ENCODE peak calls at places on chromosomes 5 and 9, in six cellular contexts. L, B, W, M, A and J are unnamed samples.

GRCh38 chr5:108753877-108754276 is 6.2 kb downstream of the FER start:
- DNase-seq in B (no peak), A (no peak), W (no peak), M (peak; percentile 74), L (peak; percentile 87), J (no peak)

GRCh38 chr5:3361811-3362605 is 233.6 kb upstream of the IRX1 start:
- DNase-seq in W (no peak), A (no peak), M (no peak), B (no peak), L (no peak), J (no peak)

GRCh38 chr5:62575556-62575955 is 3.1 kb upstream of the LRRC70 start:
- DNase-seq in A (no peak), M (no peak), W (no peak), B (no peak), L (no peak), J (no peak)

GRCh38 chr5:131974956-131975726 is 29.7 kb upstream of the MEIKIN start:
- DNase-seq in M (no peak), B (no peak), W (no peak), A (no peak), L (no peak), J (no peak)

GRCh38 chr9:129328357-129329103 is 150.5 kb upstream of the IER5L start:
- DNase-seq in M (no peak), B (no peak), W (no peak), A (no peak), L (no peak), J (no peak)

GRCh38 chr9:110541950-110542349 is 37.6 kb downstream of the SVEP1 start:
- DNase-seq in A (no peak), L (no peak), M (no peak), B (no peak), W (no peak), J (no peak)

GRCh38 chr5:91332267-91333044 is 50.7 kb downstream of the ARRDC3 start:
- DNase-seq in M (peak; percentile 34), W (peak; percentile 78), L (peak; percentile 88), A (peak; percentile 93), B (no peak), J (no peak)

GRCh38 chr9:98191615-98192502 is 578 bp downstream of the CORO2A start:
- DNase-seq in L (no peak), W (no peak), A (no peak), B (no peak), M (peak; percentile 49), J (peak; percentile 77)

GRCh38 chr5:117657591-117657990 is 1083.0 kb upstream of the SEMA6A start:
- DNase-seq in W (no peak), L (peak; percentile 0), B (no peak), A (no peak), M (no peak), J (peak; percentile 11)

GRCh38 chr5:31193591-31194457 is at the start of gene CDH6:
- DNase-seq in B (peak; percentile 90), L (peak; percentile 83), W (no peak), M (no peak), A (no peak), J (peak; percentile 75)

GRCh38 chr9:90331826-90332575 is 310.6 kb downstream of the DIRAS2 start:
- DNase-seq in M (no peak), A (peak; percentile 88), L (peak; percentile 41), W (no peak), B (no peak), J (no peak)

GRCh38 chr9:30075451-30076199 is 2308.8 kb upstream of the ACO1 start:
- DNase-seq in L (no peak), A (peak; percentile 61), M (peak; percentile 83), B (no peak), W (peak; percentile 1), J (no peak)

GRCh38 chr9:87831159-87831558 is 51.5 kb upstream of the SPATA31E1 start:
- DNase-seq in M (no peak), L (no peak), B (no peak), A (no peak), W (no peak), J (no peak)

GRCh38 chr9:87836951-87837715 is 45.5 kb upstream of the SPATA31E1 start:
- DNase-seq in B (no peak), A (no peak), M (no peak), W (no peak), L (peak; percentile 37), J (no peak)

GRCh38 chr9:87830446-87830845 is 52.2 kb upstream of the SPATA31E1 start:
- DNase-seq in M (peak; percentile 64), W (no peak), B (no peak), L (no peak), A (no peak), J (no peak)

GRCh38 chr9:87829756-87830155 is 52.9 kb upstream of the SPATA31E1 start:
- DNase-seq in A (no peak), B (no peak), M (no peak), W (no peak), L (peak; percentile 68), J (no peak)

GRCh38 chr9:87834357-87834756 is 48.3 kb upstream of the SPATA31E1 start:
- DNase-seq in B (no peak), M (no peak), W (peak; percentile 9), L (no peak), A (no peak), J (no peak)
- H2AFZ ChIP-seq in B (no peak overlapping the region), M (no peak overlapping the region), W (no peak overlapping the region), L (no peak overlapping the region), A (no peak overlapping the region), J (no peak overlapping the region)

GRCh38 chr5:66306844-66307315 is 162.8 kb downstream of the SREK1 start:
- DNase-seq in B (no peak), L (peak; percentile 6), A (no peak), W (no peak), M (no peak), J (no peak)
- H2AFZ ChIP-seq in B (no peak overlapping the region), L (no peak overlapping the region), A (no peak overlapping the region), W (no peak overlapping the region), M (no peak overlapping the region), J (no peak overlapping the region)

GRCh38 chr9:69949396-69949795 is 94.3 kb upstream of the MAMDC2 start:
- DNase-seq in M (no peak), L (peak; percentile 25), A (no peak), B (no peak), W (no peak), J (no peak)

GRCh38 chr9:69946800-69947437 is 96.7 kb upstream of the MAMDC2 start:
- DNase-seq in M (peak; percentile 69), L (peak; percentile 91), A (peak; percentile 85), W (peak; percentile 3), B (no peak), J (no peak)

GRCh38 chr9:69955536-69956355 is 87.9 kb upstream of the MAMDC2 start:
- DNase-seq in W (no peak), A (no peak), L (no peak), M (no peak), B (no peak), J (no peak)

GRCh38 chr9:69945671-69946141 is 97.9 kb upstream of the MAMDC2 start:
- DNase-seq in A (no peak), M (no peak), W (no peak), L (peak; percentile 36), B (no peak), J (no peak)

GRCh38 chr9:69951411-69951810 is 92.2 kb upstream of the MAMDC2 start:
- DNase-seq in W (no peak), B (no peak), A (no peak), M (peak; percentile 71), L (peak; percentile 76), J (no peak)
- H2AFZ ChIP-seq in W (no peak overlapping the region), B (no peak overlapping the region), A (no peak overlapping the region), M (no peak overlapping the region), L (no peak overlapping the region), J (no peak overlapping the region)

DNA sequence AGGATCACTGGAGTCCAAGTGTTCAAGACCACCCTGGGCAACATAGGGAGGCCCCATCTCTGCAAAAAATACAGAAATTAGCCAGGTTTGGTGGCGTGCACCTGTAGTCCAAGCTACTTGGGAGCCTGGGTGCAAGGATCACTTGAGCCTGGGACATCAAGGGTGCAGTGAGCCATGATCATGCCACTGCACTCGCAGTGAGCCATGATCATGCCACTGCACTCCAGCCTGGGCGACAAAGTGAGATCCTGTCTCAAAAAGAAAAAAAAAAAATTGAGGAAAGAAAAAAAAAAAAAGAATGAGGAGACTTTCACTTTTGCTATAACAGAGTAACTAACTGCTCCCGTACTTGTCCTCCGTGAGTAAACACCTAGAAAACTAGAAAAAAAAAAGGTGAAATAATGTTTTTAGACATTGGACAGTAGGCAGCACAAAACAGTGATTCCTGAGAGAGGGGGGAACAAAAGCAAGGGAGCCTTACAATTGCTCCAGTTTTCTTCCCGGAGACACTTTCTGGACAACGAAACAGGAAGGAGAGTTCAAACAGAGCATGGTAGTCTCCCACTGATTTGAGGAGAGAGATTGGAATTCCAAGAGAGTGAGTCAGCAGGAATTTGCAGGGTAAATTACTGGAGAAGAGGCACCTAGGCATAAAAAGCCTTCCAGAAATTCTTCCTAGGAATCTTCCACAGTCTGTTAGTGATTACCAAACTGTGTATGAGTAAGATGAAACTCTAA is 6.9 kb upstream of the ZBTB5 start:
- DNase-seq in M (peak; percentile 87), L (peak; percentile 97), A (peak; percentile 90), B (peak; percentile 73), W (peak; percentile 24), J (no peak)
- H2AFZ ChIP-seq in M (peak overlapping the region; percentile 75), L (no peak overlapping the region), A (peak overlapping the region; percentile 63), B (peak overlapping the region; percentile 85), W (no peak overlapping the region), J (peak overlapping the region; percentile 81)

DNA sequence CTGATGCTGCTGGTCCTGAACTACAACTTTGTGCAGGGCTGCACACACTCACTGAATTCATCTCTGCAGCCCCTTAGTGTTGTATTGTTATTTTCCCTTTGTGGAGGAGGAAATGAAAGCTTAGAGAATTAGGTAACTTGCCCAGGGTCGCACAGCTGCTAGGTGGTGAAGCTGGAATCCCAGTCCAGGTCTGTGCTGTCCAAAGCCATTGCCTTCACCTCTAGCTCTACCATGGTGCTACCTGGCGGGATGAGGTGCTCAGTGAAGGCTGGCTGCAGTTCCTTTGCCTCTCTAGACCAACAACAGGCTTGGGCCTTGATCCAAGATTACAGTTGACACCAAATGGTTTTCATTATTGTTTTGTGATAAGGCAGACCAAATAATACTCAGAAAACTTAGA is 177.8 kb upstream of the PITX1 start:
- DNase-seq in L (no peak), A (no peak), B (no peak), M (no peak), W (no peak), J (no peak)
- H2AFZ ChIP-seq in L (no peak overlapping the region), A (no peak overlapping the region), B (no peak overlapping the region), M (no peak overlapping the region), W (no peak overlapping the region), J (no peak overlapping the region)

DNA sequence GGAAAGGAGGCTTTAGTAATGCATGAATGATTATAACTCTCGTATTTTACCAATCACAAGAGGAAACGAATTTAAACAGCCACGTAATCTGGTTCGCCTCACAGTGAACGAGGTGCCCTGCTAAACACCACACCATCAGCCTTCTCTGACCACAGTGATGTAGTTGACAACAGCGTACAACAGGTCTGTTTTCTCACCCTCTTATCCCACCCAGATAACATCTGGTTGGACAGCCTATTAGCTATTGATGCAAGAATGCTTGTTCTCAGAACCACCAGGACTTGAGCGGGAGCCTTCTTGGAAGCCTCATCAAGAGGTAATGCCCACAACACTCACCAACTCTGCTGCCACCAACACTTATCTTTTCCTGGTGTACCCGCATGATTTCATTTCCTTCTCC is 23.3 kb downstream of the SLC1A3 start:
- DNase-seq in A (no peak), B (no peak), M (no peak), W (no peak), L (peak; percentile 45), J (no peak)
- H2AFZ ChIP-seq in A (no peak overlapping the region), B (no peak overlapping the region), M (peak overlapping the region; percentile 20), W (no peak overlapping the region), L (no peak overlapping the region), J (no peak overlapping the region)